ENCODE peak calls at places on chromosome 11, in ten cellular contexts. M is tibial nerve, U is A549, L is stomach, Q is GM12878, W is transverse colon, G is suprapubic skin, Z is ovary, I is HepG2, Y is upper lobe of left lung. N is an unnamed sample.

GRCh38 chr11:2927851-2928604 is 1.2 kb downstream of the PHLDA2 start:
- DNase-seq in M (no peak), U (peak), L (no peak), Q (no peak), W (peak), G (no peak), Z (no peak), I (no peak), Y (no peak), N (peak)

GRCh38 chr11:6319879-6320410 is 356 bp downstream of the CAVIN3 start:
- DNase-seq in M (peak), U (peak), L (peak), Q (no peak), W (peak), G (peak), Z (peak), I (no peak), Y (peak), N (peak)

GRCh38 chr11:73237471-73238290 is 19.6 kb downstream of the P2RY2 start:
- DNase-seq in M (no peak), U (no peak), L (no peak), Q (no peak), W (no peak), G (peak), Z (no peak), I (peak), Y (no peak), N (no peak)

GRCh38 chr11:35235944-35236666 is 97.1 kb downstream of the CD44 start:
- DNase-seq in M (no peak), U (peak), L (peak), Q (no peak), W (peak), G (no peak), Z (no peak), I (no peak), Y (no peak), N (no peak)

GRCh38 chr11:20963596-20963995 is 294.2 kb downstream of the NELL1 start:
- DNase-seq in M (no peak), U (no peak), L (no peak), Q (no peak), W (no peak), G (no peak), Z (no peak), I (no peak), Y (no peak), N (no peak)

GRCh38 chr11:44110231-44110679 is 14.8 kb downstream of the EXT2 start:
- DNase-seq in M (peak), U (peak), L (peak), Q (no peak), W (peak), G (no peak), Z (peak), I (peak), Y (peak), N (peak)

GRCh38 chr11:77879218-77879617 is 58.3 kb downstream of the AAMDC start:
- DNase-seq in M (peak), U (no peak), L (no peak), Q (peak), W (no peak), G (no peak), Z (peak), I (no peak), Y (no peak), N (no peak)

GRCh38 chr11:94964934-94965333 is 8.4 kb downstream of the CWC15 start:
- DNase-seq in M (no peak), U (no peak), L (no peak), Q (no peak), W (no peak), G (no peak), Z (no peak), I (no peak), Y (no peak), N (no peak)

GRCh38 chr11:118016094-118016493 is 29.9 kb downstream of the IL10RA start:
- DNase-seq in M (no peak), U (no peak), L (no peak), Q (no peak), W (no peak), G (no peak), Z (no peak), I (no peak), Y (no peak), N (no peak)

GRCh38 chr11:65064847-65065240 is 6.5 kb upstream of the NAALADL1 start:
- DNase-seq in M (no peak), U (no peak), L (no peak), Q (no peak), W (no peak), G (no peak), Z (no peak), I (no peak), Y (no peak), N (no peak)

GRCh38 chr11:2928605-2929510 is at the start of gene PHLDA2:
- DNase-seq in M (no peak), U (peak), L (peak), Q (no peak), W (peak), G (no peak), Z (no peak), I (no peak), Y (peak), N (peak)

GRCh38 chr11:45560153-45560934 is 105.1 kb downstream of the CHST1 start:
- DNase-seq in M (no peak), U (no peak), L (no peak), Q (no peak), W (no peak), G (no peak), Z (no peak), I (no peak), Y (no peak), N (peak)

GRCh38 chr11:13687271-13687670 is 18.8 kb downstream of the FAR1 start:
- DNase-seq in M (no peak), U (no peak), L (no peak), Q (no peak), W (no peak), G (no peak), Z (no peak), I (no peak), Y (no peak), N (no peak)

GRCh38 chr11:31477528-31478255 is 31.7 kb downstream of the IMMP1L start:
- DNase-seq in M (no peak), U (no peak), L (no peak), Q (no peak), W (no peak), G (no peak), Z (no peak), I (no peak), Y (no peak), N (peak)

GRCh38 chr11:73141031-73141308 is 1.1 kb downstream of the FCHSD2 start:
- DNase-seq in M (no peak), U (peak), L (no peak), Q (no peak), W (no peak), G (peak), Z (peak), I (no peak), Y (peak), N (peak)

GRCh38 chr11:23021287-23021863 is 161.1 kb upstream of the CCDC179 start:
- DNase-seq in M (no peak), U (peak), L (peak), Q (no peak), W (peak), G (no peak), Z (no peak), I (peak), Y (no peak), N (peak)

GRCh38 chr11:134532176-134532920 is 120.3 kb upstream of the B3GAT1 start:
- DNase-seq in M (no peak), U (no peak), L (peak), Q (no peak), W (no peak), G (peak), Z (no peak), I (no peak), Y (peak), N (no peak)

GRCh38 chr11:73001615-73002014 is 140.5 kb downstream of the FCHSD2 start:
- DNase-seq in M (no peak), U (no peak), L (no peak), Q (no peak), W (no peak), G (no peak), Z (no peak), I (no peak), Y (no peak), N (no peak)

GRCh38 chr11:126006068-126006467 is 56.6 kb downstream of the CDON start:
- DNase-seq in M (no peak), U (no peak), L (no peak), Q (no peak), W (no peak), G (no peak), Z (no peak), I (no peak), Y (no peak), N (no peak)

GRCh38 chr11:130830563-130830950 is 85.7 kb downstream of the SNX19 start:
- DNase-seq in M (no peak), U (no peak), L (no peak), Q (no peak), W (no peak), G (no peak), Z (peak), I (no peak), Y (no peak), N (no peak)

GRCh38 chr11:108960498-108960897 is 295.6 kb downstream of the DDX10 start:
- DNase-seq in M (no peak), U (no peak), L (no peak), Q (no peak), W (no peak), G (no peak), Z (no peak), I (no peak), Y (no peak), N (no peak)

GRCh38 chr11:34407121-34407813 is 31.5 kb upstream of the CAT start:
- DNase-seq in M (no peak), U (no peak), L (peak), Q (no peak), W (no peak), G (peak), Z (no peak), I (peak), Y (peak), N (no peak)

GRCh38 chr11:96237759-96238158 is 105.2 kb downstream of the MAML2 start:
- DNase-seq in M (no peak), U (no peak), L (no peak), Q (no peak), W (no peak), G (no peak), Z (no peak), I (peak), Y (no peak), N (no peak)

GRCh38 chr11:129814244-129814992 is 1.2 kb upstream of the TMEM45B start:
- DNase-seq in M (no peak), U (no peak), L (no peak), Q (no peak), W (no peak), G (no peak), Z (no peak), I (no peak), Y (no peak), N (peak)

GRCh38 chr11:103928040-103928555 is 108.3 kb upstream of the DDI1 start:
- DNase-seq in M (no peak), U (no peak), L (no peak), Q (no peak), W (no peak), G (no peak), Z (no peak), I (no peak), Y (no peak), N (no peak)

GRCh38 chr11:12631651-12632050 is 42.6 kb upstream of the TEAD1 start:
- DNase-seq in M (no peak), U (no peak), L (no peak), Q (no peak), W (no peak), G (no peak), Z (no peak), I (no peak), Y (no peak), N (no peak)

GRCh38 chr11:35141538-35141937 is 2.6 kb downstream of the CD44 start:
- DNase-seq in M (peak), U (no peak), L (peak), Q (no peak), W (peak), G (peak), Z (no peak), I (no peak), Y (peak), N (no peak)

GRCh38 chr11:103682318-103683184 is 353.9 kb upstream of the DDI1 start:
- DNase-seq in M (peak), U (peak), L (peak), Q (peak), W (peak), G (peak), Z (peak), I (peak), Y (peak), N (peak)

GRCh38 chr11:16632295-16633200 is 105.9 kb upstream of the C11orf58 start:
- DNase-seq in M (no peak), U (no peak), L (no peak), Q (no peak), W (no peak), G (no peak), Z (no peak), I (peak), Y (no peak), N (no peak)

GRCh38 chr11:65066805-65067291 is 8.5 kb upstream of the NAALADL1 start:
- DNase-seq in M (no peak), U (no peak), L (no peak), Q (no peak), W (no peak), G (no peak), Z (no peak), I (no peak), Y (no peak), N (no peak)

GRCh38 chr11:113447621-113448310 is 27.4 kb downstream of the DRD2 start:
- DNase-seq in M (no peak), U (no peak), L (no peak), Q (no peak), W (no peak), G (no peak), Z (no peak), I (no peak), Y (no peak), N (peak)

GRCh38 chr11:62025429-62026105 is 58.1 kb upstream of the FTH1 start:
- DNase-seq in M (peak), U (peak), L (peak), Q (peak), W (peak), G (peak), Z (peak), I (peak), Y (peak), N (no peak)

GRCh38 chr11:71169328-71169727 is 83.0 kb downstream of the SHANK2 start:
- DNase-seq in M (no peak), U (no peak), L (no peak), Q (no peak), W (no peak), G (no peak), Z (no peak), I (no peak), Y (no peak), N (no peak)

GRCh38 chr11:8292351-8292750 is 28.7 kb upstream of the LMO1 start:
- DNase-seq in M (no peak), U (no peak), L (no peak), Q (no peak), W (no peak), G (no peak), Z (no peak), I (no peak), Y (no peak), N (no peak)

GRCh38 chr11:33779849-33780528 is 5.7 kb upstream of the FBXO3 start:
- DNase-seq in M (no peak), U (no peak), L (no peak), Q (no peak), W (no peak), G (no peak), Z (no peak), I (peak), Y (no peak), N (no peak)

GRCh38 chr11:127106142-127106541 is 105.6 kb upstream of the KIRREL3 start:
- DNase-seq in M (no peak), U (no peak), L (no peak), Q (no peak), W (no peak), G (no peak), Z (no peak), I (no peak), Y (peak), N (no peak)

GRCh38 chr11:126646701-126647209 is 291.3 kb downstream of the ST3GAL4 start:
- DNase-seq in M (no peak), U (no peak), L (no peak), Q (no peak), W (no peak), G (no peak), Z (no peak), I (no peak), Y (no peak), N (no peak)

GRCh38 chr11:10716122-10716521 is 22.6 kb upstream of the IRAG1 start:
- DNase-seq in M (no peak), U (no peak), L (no peak), Q (no peak), W (no peak), G (no peak), Z (no peak), I (no peak), Y (no peak), N (no peak)

GRCh38 chr11:12064136-12064953 is 46.0 kb upstream of the MICAL2 start:
- DNase-seq in M (no peak), U (no peak), L (no peak), Q (no peak), W (no peak), G (no peak), Z (no peak), I (no peak), Y (no peak), N (no peak)

DNA sequence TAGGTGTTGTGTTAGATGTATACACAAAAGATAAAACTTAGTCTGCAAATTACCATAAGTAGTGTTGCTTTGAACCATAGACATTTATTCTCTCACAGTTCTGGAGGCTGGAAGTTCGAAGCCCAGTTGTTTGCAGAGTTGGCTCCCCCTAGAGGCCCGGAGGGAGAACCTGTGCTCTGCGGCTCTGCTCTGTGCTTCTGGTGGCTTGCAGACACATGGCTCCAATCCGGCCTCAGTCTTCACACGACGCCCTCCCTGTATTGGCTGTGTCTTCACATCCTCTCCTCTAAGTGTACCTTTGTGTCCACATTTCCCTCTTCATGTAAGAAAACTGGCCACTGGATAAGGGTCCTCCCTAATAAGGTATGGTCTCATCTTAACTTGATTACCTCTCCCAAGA is 128.4 kb downstream of the OPCML start:
- DNase-seq in M (no peak), U (no peak), L (no peak), Q (no peak), W (no peak), G (no peak), Z (no peak), I (no peak), Y (no peak), N (peak)
- TF ChIP-seq EP300 in M (no peak), U (no peak), L (no peak), Q (no peak), W (no peak), G (no peak), Z (no peak), I (no peak), Y (no peak), N (no peak)

GRCh38 chr11:14907411-14908213 is 15.6 kb upstream of the CYP2R1 start:
- DNase-seq in M (peak), U (peak), L (peak), Q (no peak), W (peak), G (peak), Z (peak), I (peak), Y (peak), N (peak)
- TF ChIP-seq EP300 in M (no peak), U (no peak), L (no peak), Q (no peak), W (no peak), G (no peak), Z (no peak), I (no peak), Y (no peak), N (no peak)

DNA sequence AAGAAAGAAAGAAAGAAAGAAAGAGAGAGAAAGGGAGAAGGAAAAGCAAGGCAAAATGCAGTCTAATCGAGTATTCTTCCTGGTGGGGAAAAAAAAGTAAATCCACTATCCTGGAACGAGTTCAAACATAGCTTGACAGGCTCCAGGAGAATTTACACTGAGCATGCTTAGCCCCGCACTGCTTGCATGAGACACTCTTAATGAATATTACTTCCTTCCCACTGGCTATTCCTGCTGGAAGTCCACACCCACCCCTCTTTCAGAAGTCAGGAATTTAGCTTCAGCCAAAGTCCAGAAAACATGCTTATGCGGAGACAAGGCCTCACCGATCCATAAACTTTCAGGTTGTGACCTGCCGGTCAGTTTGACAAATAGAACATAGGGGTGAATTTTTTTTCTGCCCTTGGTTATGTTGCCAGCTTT is 251.8 kb upstream of the BLID start:
- DNase-seq in M (peak), U (no peak), L (no peak), Q (no peak), W (no peak), G (no peak), Z (peak), I (peak), Y (peak), N (no peak)
- TF ChIP-seq EP300 in M (peak), U (no peak), L (no peak), Q (no peak), W (no peak), G (no peak), Z (no peak), I (no peak), Y (no peak), N (no peak)

GRCh38 chr11:116640641-116641402 is 132.0 kb downstream of the BUD13 start:
- DNase-seq in M (no peak), U (no peak), L (no peak), Q (no peak), W (no peak), G (no peak), Z (no peak), I (no peak), Y (no peak), N (peak)

GRCh38 chr11:116641561-116642045 is 131.2 kb downstream of the BUD13 start:
- DNase-seq in M (no peak), U (peak), L (peak), Q (no peak), W (peak), G (no peak), Z (no peak), I (no peak), Y (peak), N (peak)

GRCh38 chr11:116638463-116638862 is 134.3 kb downstream of the BUD13 start:
- DNase-seq in M (no peak), U (no peak), L (no peak), Q (no peak), W (no peak), G (no peak), Z (no peak), I (no peak), Y (no peak), N (no peak)

GRCh38 chr11:116636341-116636968 is 136.3 kb downstream of the BUD13 start:
- DNase-seq in M (no peak), U (no peak), L (no peak), Q (no peak), W (no peak), G (no peak), Z (no peak), I (no peak), Y (no peak), N (no peak)

GRCh38 chr11:116637766-116638165 is 135.0 kb downstream of the BUD13 start:
- DNase-seq in M (no peak), U (no peak), L (no peak), Q (no peak), W (no peak), G (no peak), Z (no peak), I (no peak), Y (no peak), N (no peak)
- TF ChIP-seq EP300 in M (no peak), U (no peak), L (no peak), Q (no peak), W (no peak), G (no peak), Z (no peak), I (no peak), Y (no peak), N (no peak)

GRCh38 chr11:76131142-76131541 is 75.2 kb downstream of the WNT11 start:
- DNase-seq in M (no peak), U (no peak), L (no peak), Q (no peak), W (no peak), G (no peak), Z (no peak), I (no peak), Y (no peak), N (peak)
- TF ChIP-seq EP300 in M (no peak), U (no peak), L (no peak), Q (no peak), W (no peak), G (no peak), Z (no peak), I (no peak), Y (no peak), N (no peak)

DNA sequence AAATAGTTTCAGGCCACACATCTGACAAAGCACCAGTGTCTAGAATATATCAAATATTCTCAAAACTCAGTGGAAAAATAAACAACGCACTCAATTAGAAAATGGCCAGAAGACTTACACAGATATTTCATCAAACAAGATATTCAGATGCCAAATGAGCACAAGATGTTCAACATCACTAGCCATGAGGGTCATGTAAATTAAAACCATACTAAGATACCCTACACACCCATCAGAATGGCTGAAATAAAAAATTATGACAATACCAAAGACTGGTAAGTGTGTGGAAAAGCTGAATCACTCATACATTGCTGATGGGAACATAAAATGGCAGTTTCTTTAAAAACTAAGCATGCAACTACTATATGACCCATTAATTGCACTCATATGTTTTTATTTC is 21.7 kb downstream of the BTG4 start:
- DNase-seq in M (no peak), U (no peak), L (no peak), Q (no peak), W (no peak), G (no peak), Z (no peak), I (no peak), Y (no peak), N (no peak)
- TF ChIP-seq EP300 in M (no peak), U (no peak), L (no peak), Q (no peak), W (no peak), G (no peak), Z (no peak), I (no peak), Y (no peak), N (no peak)